ENCODE peak calls at places on chromosome 20, in seven cellular contexts. D, Z, O, L, Q, R and V are unnamed samples. For H3K36me3, the result is how much of the 10 kb centered on the place peaks cover.

GRCh38 chr20:34525709-34526416 is 9.6 kb downstream of the DYNLRB1 start:
- DNase-seq in D (no peak), Z (no peak), O (peak), L (peak), Q (peak), R (peak), V (peak)

GRCh38 chr20:50224553-50225255 is 34.1 kb downstream of the CEBPB start:
- DNase-seq in D (no peak), Z (peak), O (peak), L (peak), Q (peak), R (peak), V (peak)

GRCh38 chr20:8007490-8007889 is 12.1 kb downstream of the TMX4 start:
- DNase-seq in D (no peak), Z (no peak), O (no peak), L (no peak), Q (no peak), R (no peak), V (no peak)

GRCh38 chr20:48360338-48360698 is 467.5 kb downstream of the PREX1 start:
- DNase-seq in D (no peak), Z (no peak), O (no peak), L (no peak), Q (no peak), R (no peak), V (no peak)

GRCh38 chr20:5714261-5715041 is 35.8 kb upstream of the SHLD1 start:
- DNase-seq in D (no peak), Z (no peak), O (peak), L (no peak), Q (no peak), R (peak), V (no peak)

GRCh38 chr20:46058656-46059281 is 29.8 kb downstream of the SLC12A5 start:
- DNase-seq in D (no peak), Z (peak), O (no peak), L (no peak), Q (no peak), R (no peak), V (no peak)

GRCh38 chr20:11207749-11208502 is 534.1 kb upstream of the JAG1 start:
- DNase-seq in D (peak), Z (no peak), O (no peak), L (peak), Q (peak), R (peak), V (peak)

GRCh38 chr20:8231038-8231437 is 99.0 kb downstream of the PLCB1 start:
- DNase-seq in D (no peak), Z (no peak), O (no peak), L (no peak), Q (no peak), R (no peak), V (no peak)

GRCh38 chr20:34579191-34579661 is 20.7 kb downstream of the MAP1LC3A start:
- DNase-seq in D (no peak), Z (no peak), O (peak), L (peak), Q (no peak), R (peak), V (peak)

GRCh38 chr20:60804240-60804917 is 447.7 kb upstream of the CDH4 start:
- DNase-seq in D (no peak), Z (no peak), O (no peak), L (no peak), Q (no peak), R (no peak), V (no peak)

GRCh38 chr20:37231970-37232620 is 29.5 kb downstream of the GHRH start:
- DNase-seq in D (no peak), Z (no peak), O (no peak), L (peak), Q (no peak), R (no peak), V (no peak)

GRCh38 chr20:58327211-58327610 is 17.7 kb downstream of the RAB22A start:
- DNase-seq in D (no peak), Z (no peak), O (no peak), L (no peak), Q (no peak), R (no peak), V (no peak)

GRCh38 chr20:48275325-48275724 is 490.0 kb upstream of the SULF2 start:
- DNase-seq in D (no peak), Z (no peak), O (no peak), L (peak), Q (no peak), R (no peak), V (no peak)

GRCh38 chr20:17228624-17229061 is 1.8 kb downstream of the PCSK2 start:
- DNase-seq in D (peak), Z (no peak), O (no peak), L (no peak), Q (peak), R (no peak), V (no peak)

GRCh38 chr20:47432251-47433210 is 69.2 kb upstream of the NCOA3 start:
- DNase-seq in D (no peak), Z (no peak), O (no peak), L (peak), Q (no peak), R (peak), V (peak)

GRCh38 chr20:49024220-49024619 is 21.9 kb upstream of the CSE1L start:
- DNase-seq in D (no peak), Z (no peak), O (no peak), L (no peak), Q (no peak), R (no peak), V (no peak)

GRCh38 chr20:3995067-3995748 is 20.1 kb downstream of the RNF24 start:
- DNase-seq in D (no peak), Z (no peak), O (no peak), L (peak), Q (no peak), R (peak), V (no peak)

GRCh38 chr20:4233520-4233919 is 218.2 kb upstream of the RNF24 start:
- DNase-seq in D (no peak), Z (no peak), O (no peak), L (no peak), Q (no peak), R (no peak), V (no peak)

GRCh38 chr20:34473262-34473883 is 42.8 kb upstream of the DYNLRB1 start:
- DNase-seq in D (no peak), Z (peak), O (peak), L (peak), Q (no peak), R (peak), V (peak)

GRCh38 chr20:58755062-58755697 is 62.6 kb downstream of the NPEPL1 start:
- DNase-seq in D (no peak), Z (no peak), O (no peak), L (no peak), Q (no peak), R (no peak), V (no peak)

GRCh38 chr20:48841861-48842529 is 14.2 kb upstream of the PREX1 start:
- DNase-seq in D (no peak), Z (no peak), O (no peak), L (peak), Q (no peak), R (peak), V (peak)

GRCh38 chr20:21523398-21523868 is 9.6 kb upstream of the NKX2-2 start:
- DNase-seq in D (no peak), Z (no peak), O (no peak), L (no peak), Q (no peak), R (no peak), V (no peak)

GRCh38 chr20:11901127-11901526 is 16.6 kb upstream of the BTBD3 start:
- DNase-seq in D (no peak), Z (no peak), O (no peak), L (peak), Q (no peak), R (peak), V (no peak)

GRCh38 chr20:46174469-46175126 is 56.5 kb downstream of the CD40 start:
- DNase-seq in D (no peak), Z (peak), O (peak), L (peak), Q (peak), R (peak), V (peak)

GRCh38 chr20:9276964-9277363 is 208.1 kb downstream of the PLCB4 start:
- DNase-seq in D (no peak), Z (no peak), O (no peak), L (no peak), Q (no peak), R (no peak), V (no peak)

GRCh38 chr20:3749689-3750639 is 17.5 kb downstream of the HSPA12B start:
- DNase-seq in D (no peak), Z (peak), O (no peak), L (peak), Q (no peak), R (peak), V (no peak)

GRCh38 chr20:61436674-61437279 is 184.7 kb downstream of the CDH4 start:
- DNase-seq in D (peak), Z (peak), O (no peak), L (peak), Q (no peak), R (peak), V (no peak)

GRCh38 chr20:47540443-47541354 is 39.0 kb downstream of the NCOA3 start:
- DNase-seq in D (no peak), Z (no peak), O (no peak), L (peak), Q (no peak), R (no peak), V (no peak)

GRCh38 chr20:57387463-57387862 is 3.7 kb upstream of the RBM38 start:
- DNase-seq in D (no peak), Z (no peak), O (no peak), L (no peak), Q (peak), R (no peak), V (no peak)

GRCh38 chr20:38588303-38588702 is 7.3 kb downstream of the ADIG start:
- DNase-seq in D (no peak), Z (no peak), O (no peak), L (no peak), Q (no peak), R (no peak), V (no peak)

GRCh38 chr20:18712116-18712515 is 101.5 kb upstream of the SCP2D1 start:
- DNase-seq in D (no peak), Z (no peak), O (no peak), L (no peak), Q (no peak), R (no peak), V (no peak)

GRCh38 chr20:50409495-50409894 is 100.7 kb upstream of the PTPN1 start:
- DNase-seq in D (peak), Z (no peak), O (no peak), L (no peak), Q (no peak), R (no peak), V (no peak)

GRCh38 chr20:35663813-35664543 is 722 bp downstream of the CPNE1 start:
- DNase-seq in D (no peak), Z (peak), O (peak), L (peak), Q (no peak), R (peak), V (peak)

GRCh38 chr20:3243718-3244358 is 4.8 kb upstream of the SLC4A11 start:
- DNase-seq in D (no peak), Z (no peak), O (no peak), L (no peak), Q (no peak), R (no peak), V (no peak)

GRCh38 chr20:39289831-39290230 is 327.7 kb downstream of the DHX35 start:
- DNase-seq in D (no peak), Z (no peak), O (no peak), L (no peak), Q (no peak), R (no peak), V (no peak)

DNA sequence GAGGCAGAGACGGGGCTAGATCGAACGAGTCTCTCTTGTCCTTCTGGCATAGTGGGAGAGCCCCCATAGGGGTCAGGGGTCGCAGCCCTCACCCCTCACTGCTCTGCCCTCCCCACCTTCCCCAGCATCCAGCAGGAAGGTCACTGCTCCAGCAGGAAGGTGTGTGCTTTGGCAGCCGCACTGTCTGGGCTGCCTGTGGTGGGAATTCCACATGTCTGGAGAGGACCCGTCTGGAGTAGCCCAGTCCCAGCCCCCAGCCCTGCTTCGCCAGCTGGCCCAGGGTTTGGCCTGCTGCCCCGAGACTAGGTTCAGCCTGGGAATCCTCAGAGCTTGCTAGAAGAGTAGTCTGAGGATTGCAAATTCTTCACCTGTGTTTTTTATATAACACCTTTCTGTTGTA is 2.5 kb upstream of the R3HDML start:
- DNase-seq in D (no peak), Z (no peak), O (no peak), L (peak), Q (no peak), R (no peak), V (no peak)
- H3K36me3 ChIP-seq in D (under half), Z (under half), O (under half), L (under half), Q (under half), R (under half), V (under half)

DNA sequence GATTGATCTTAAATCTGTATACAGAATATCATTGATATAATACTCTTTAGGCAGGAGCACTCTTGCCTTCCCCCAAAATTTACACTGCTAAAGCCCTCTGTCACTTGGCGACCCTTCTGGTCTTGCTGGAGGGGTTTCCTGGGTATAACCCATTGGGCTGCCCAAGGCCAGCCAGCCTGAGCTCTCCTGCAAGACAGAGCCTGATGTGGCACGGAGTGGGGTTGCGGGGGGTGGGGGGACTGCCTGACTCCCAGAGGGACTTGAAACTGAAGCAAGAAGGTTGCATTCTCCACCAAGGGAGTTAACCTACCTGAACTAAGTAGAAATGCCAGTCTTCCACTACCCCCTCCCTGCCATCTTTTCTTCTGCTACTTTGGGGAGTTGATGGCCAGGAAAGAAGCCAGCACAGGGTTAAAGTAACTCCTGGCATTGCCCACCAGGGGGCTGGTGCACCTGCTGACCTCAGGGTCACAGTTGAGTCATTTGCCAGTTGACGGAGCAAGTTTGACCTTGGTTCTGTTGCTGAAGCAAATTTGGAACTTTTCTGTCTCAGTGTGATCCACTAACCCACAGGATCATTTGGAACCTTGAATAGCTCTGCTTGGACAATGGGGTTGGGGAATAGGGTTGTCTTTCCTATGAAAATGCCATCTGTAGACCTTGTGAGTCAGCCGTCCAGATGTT is 79.4 kb downstream of the ASXL1 start:
- DNase-seq in D (no peak), Z (no peak), O (no peak), L (no peak), Q (no peak), R (no peak), V (no peak)
- H3K36me3 ChIP-seq in D (half or more), Z (under half), O (half or more), L (under half), Q (under half), R (under half), V (half or more)

DNA sequence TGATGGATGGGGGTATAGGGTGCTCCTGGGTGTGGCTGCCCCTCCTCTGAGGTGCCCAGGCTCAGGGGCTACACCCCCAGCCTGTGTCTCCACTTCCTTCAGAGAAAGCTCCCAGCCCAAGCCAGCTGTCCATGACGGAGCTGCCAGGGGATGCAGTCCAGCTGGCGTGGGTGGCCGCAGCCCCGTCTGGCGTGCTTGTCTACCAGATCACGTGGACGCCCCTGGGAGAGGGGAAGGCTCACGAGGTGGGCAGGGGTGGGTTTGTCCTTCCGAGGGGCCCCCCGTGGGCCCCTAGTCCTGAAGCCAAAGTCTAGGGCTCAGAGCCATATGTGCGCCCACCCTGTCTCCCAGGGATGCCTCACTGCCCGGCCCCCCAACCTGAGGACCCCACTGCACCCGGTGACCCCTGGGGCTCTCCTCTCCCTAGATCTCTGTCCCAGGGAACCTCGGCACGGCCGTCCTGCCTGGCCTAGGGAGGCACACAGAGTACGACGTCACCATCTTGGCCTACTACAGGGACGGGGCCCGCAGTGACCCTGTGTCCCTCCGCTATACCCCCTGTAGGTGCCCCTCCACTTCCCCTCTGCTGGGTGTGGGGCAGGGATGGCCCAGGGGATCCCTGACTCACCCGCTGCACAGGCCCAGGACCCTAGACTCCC is 19.8 kb downstream of the COL20A1 start:
- DNase-seq in D (no peak), Z (no peak), O (peak), L (no peak), Q (no peak), R (no peak), V (no peak)
- H3K36me3 ChIP-seq in D (under half), Z (under half), O (under half), L (under half), Q (under half), R (under half), V (under half)

DNA sequence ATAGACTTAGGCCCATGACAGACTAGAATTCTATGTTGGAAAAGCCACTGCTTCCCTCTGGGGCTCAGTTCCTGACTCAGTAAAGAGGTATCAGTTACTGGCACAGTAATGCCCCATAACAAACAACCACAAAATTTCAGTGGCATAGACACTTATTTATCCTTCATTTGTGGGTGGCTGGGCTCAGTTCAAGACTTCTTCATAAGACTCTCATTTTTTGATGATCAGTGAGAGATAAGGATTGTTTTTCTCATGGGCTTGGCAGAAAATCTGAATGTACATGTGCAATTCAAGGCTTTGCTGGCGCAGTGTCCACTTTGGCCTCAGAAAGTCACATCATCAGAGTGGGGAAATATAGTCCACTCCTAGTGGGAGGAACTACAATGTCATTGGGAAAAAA is 384.5 kb upstream of the FLRT3 start:
- DNase-seq in D (no peak), Z (no peak), O (no peak), L (peak), Q (no peak), R (peak), V (peak)
- H3K36me3 ChIP-seq in D (under half), Z (under half), O (under half), L (under half), Q (under half), R (under half), V (under half)

GRCh38 chr20:41165001-41165882 is 27.9 kb downstream of the PLCG1 start:
- DNase-seq in D (no peak), Z (no peak), O (no peak), L (no peak), Q (peak), R (no peak), V (no peak)
- H3K36me3 ChIP-seq in D (half or more), Z (half or more), O (half or more), L (under half), Q (under half), R (under half), V (half or more)

GRCh38 chr20:1462001-1462400 is 4.6 kb downstream of the NSFL1C start:
- DNase-seq in D (no peak), Z (no peak), O (no peak), L (no peak), Q (no peak), R (no peak), V (no peak)

GRCh38 chr20:1457992-1458391 is 8.7 kb downstream of the NSFL1C start:
- DNase-seq in D (no peak), Z (no peak), O (no peak), L (no peak), Q (no peak), R (no peak), V (no peak)

GRCh38 chr20:1462834-1463233 is 3.8 kb downstream of the NSFL1C start:
- DNase-seq in D (no peak), Z (no peak), O (no peak), L (no peak), Q (no peak), R (no peak), V (no peak)

GRCh38 chr20:1463971-1464570 is 2.6 kb downstream of the NSFL1C start:
- DNase-seq in D (no peak), Z (no peak), O (no peak), L (peak), Q (no peak), R (peak), V (no peak)

DNA sequence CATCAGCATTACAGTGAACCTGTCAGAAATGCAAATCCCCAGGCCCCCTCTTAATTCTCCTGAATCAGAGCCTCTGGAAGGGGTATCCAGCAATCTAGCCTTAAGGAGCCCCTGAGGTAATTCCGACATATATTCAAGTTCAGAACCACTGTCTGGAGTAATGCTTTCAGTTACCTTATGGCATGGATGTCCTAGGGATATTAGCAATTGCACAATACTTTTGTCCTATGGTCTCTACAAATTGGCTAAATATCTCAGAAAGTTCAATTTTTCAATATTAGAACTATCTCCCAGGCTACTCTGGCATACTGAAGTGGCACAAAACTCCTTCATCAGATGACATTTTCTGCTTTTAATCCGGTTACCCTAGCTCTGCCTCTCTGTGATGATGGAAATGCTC is 6.4 kb downstream of the NSFL1C start:
- DNase-seq in D (no peak), Z (no peak), O (no peak), L (no peak), Q (no peak), R (no peak), V (no peak)
- H3K36me3 ChIP-seq in D (half or more), Z (under half), O (half or more), L (under half), Q (under half), R (under half), V (under half)